ENCODE peak calls at places on chromosomes 12 and 14, in nine cellular contexts. K, D, C, M, Q, A, F, N and Z are unnamed samples.
A peak's percentile ranks its signal among the peaks of the same experiment; 100 is the strongest.

GRCh38 chr14:95495538-95496025 is 20.9 kb downstream of the SYNE3 start:
- DNase-seq in N (no peak), M (no peak), F (no peak), D (no peak), A (no peak), C (no peak), Q (no peak), K (no peak), Z (peak; percentile 48)

GRCh38 chr14:21915814-21916213 is 242.2 kb upstream of the OR4E1 start:
- DNase-seq in C (no peak), F (no peak), N (no peak), A (peak; percentile 81), Q (peak; percentile 77), M (no peak), K (no peak), D (no peak), Z (no peak)

GRCh38 chr12:12528361-12529092 is 34.1 kb downstream of the DUSP16 start:
- DNase-seq in D (no peak), C (no peak), M (no peak), K (no peak), F (no peak), A (no peak), N (peak; percentile 6), Q (no peak), Z (no peak)

GRCh38 chr12:127562781-127563180 is 704.2 kb upstream of the TMEM132C start:
- DNase-seq in F (no peak), C (no peak), K (no peak), N (peak; percentile 25), Q (no peak), A (no peak), D (no peak), M (no peak), Z (no peak)

GRCh38 chr12:102958073-102958829 is 777 bp downstream of the ASCL1 start:
- DNase-seq in C (no peak), Q (peak; percentile 4), K (no peak), D (peak; percentile 39), M (no peak), F (peak; percentile 22), N (peak; percentile 49), A (no peak), Z (no peak)

GRCh38 chr14:81235096-81235495 is 14.3 kb upstream of the GTF2A1 start:
- DNase-seq in M (no peak), K (no peak), F (no peak), C (no peak), D (no peak), A (no peak), N (no peak), Q (no peak), Z (no peak)

GRCh38 chr14:64724578-64724930 is 20.3 kb downstream of the PLEKHG3 start:
- DNase-seq in N (no peak), Q (no peak), A (no peak), C (no peak), K (no peak), D (no peak), F (no peak), M (no peak), Z (no peak)

GRCh38 chr12:12608557-12608957 is 3.1 kb upstream of the CREBL2 start:
- DNase-seq in A (peak; percentile 45), C (no peak), N (peak; percentile 14), Q (peak; percentile 15), M (no peak), K (no peak), F (no peak), D (no peak), Z (no peak)

GRCh38 chr14:105080161-105080560 is 14.9 kb upstream of the GPR132 start:
- DNase-seq in M (no peak), Q (no peak), K (no peak), N (no peak), A (no peak), C (no peak), D (no peak), F (no peak), Z (no peak)

GRCh38 chr12:47077206-47078085 is 2.0 kb upstream of the PCED1B start:
- DNase-seq in N (no peak), C (no peak), F (no peak), K (no peak), A (no peak), D (no peak), Q (no peak), M (no peak), Z (no peak)

GRCh38 chr12:49304161-49304560 is 9.2 kb downstream of the PRPH start:
- DNase-seq in F (peak; percentile 41), Q (peak; percentile 36), M (no peak), N (peak; percentile 57), A (no peak), K (no peak), C (no peak), D (no peak), Z (no peak)

GRCh38 chr12:95412826-95413311 is 61.1 kb upstream of the METAP2 start:
- DNase-seq in K (peak; percentile 63), M (no peak), Q (peak; percentile 97), F (peak; percentile 97), N (peak; percentile 98), C (no peak), A (peak; percentile 92), D (no peak), Z (no peak)

GRCh38 chr14:27366596-27366995 is 768.8 kb upstream of the NOVA1 start:
- DNase-seq in F (no peak), M (no peak), D (no peak), Q (no peak), C (no peak), A (peak; percentile 64), K (no peak), N (no peak), Z (no peak)

GRCh38 chr12:120489018-120489417 is 6.9 kb upstream of the DYNLL1 start:
- DNase-seq in Q (no peak), C (no peak), A (peak; percentile 82), M (no peak), F (peak; percentile 60), N (peak; percentile 37), D (no peak), K (no peak), Z (peak; percentile 26)

GRCh38 chr14:101116065-101116464 is 212.5 kb upstream of the RTL1 start:
- DNase-seq in N (no peak), C (no peak), K (no peak), D (no peak), F (no peak), M (peak; percentile 37), Q (no peak), A (no peak), Z (no peak)

GRCh38 chr12:131040491-131040890 is 86.8 kb downstream of the ADGRD1 start:
- DNase-seq in A (no peak), M (no peak), Q (no peak), C (no peak), N (no peak), K (no peak), F (no peak), D (no peak), Z (no peak)

GRCh38 chr12:203462-204260 is 10.3 kb downstream of the SLC6A12 start:
- DNase-seq in C (no peak), A (no peak), Q (no peak), M (no peak), F (no peak), D (peak; percentile 74), K (no peak), N (peak; percentile 14), Z (no peak)

GRCh38 chr14:89198544-89199329 is 218.3 kb downstream of the FOXN3 start:
- DNase-seq in A (no peak), F (peak; percentile 37), D (no peak), N (no peak), M (no peak), K (no peak), C (no peak), Q (peak; percentile 96), Z (no peak)

GRCh38 chr12:52066346-52067080 is 3.3 kb upstream of the ATG101 start:
- DNase-seq in D (no peak), M (no peak), C (no peak), A (no peak), F (peak; percentile 65), N (no peak), Q (no peak), K (no peak), Z (no peak)

GRCh38 chr12:26402648-26403047 is 207.3 kb downstream of the SSPN start:
- DNase-seq in N (no peak), F (no peak), Q (peak; percentile 11), M (peak; percentile 63), C (no peak), K (peak; percentile 24), D (no peak), A (peak; percentile 100), Z (peak; percentile 46)

GRCh38 chr14:67653651-67654280 is 20.7 kb downstream of the VTI1B start:
- DNase-seq in K (no peak), M (no peak), D (no peak), F (no peak), C (no peak), A (no peak), N (peak; percentile 68), Q (no peak), Z (no peak)